ENCODE peak calls at places on chromosome 10, in ten cellular contexts. D is effector CD8-positive, alpha-beta T cell; P is H4; Z is Caki2; B is activated CD8-positive, alpha-beta memory T cell treated with anti-CD3 and anti-CD28 coated beads for 48 hours; O is EH; Q is iPS DF 6.9; M is nucleus accumbens; H is choroid plexus epithelial cell; V is SIG-M5. J is an unnamed sample.

GRCh38 chr10:131675104-131675503 is 225.7 kb upstream of the PPP2R2D start:
- DNase-seq in D (no peak), P (no peak), Z (no peak), B (no peak), O (no peak), Q (no peak), M (no peak), H (no peak), V (no peak), J (no peak)

GRCh38 chr10:58070964-58071363 is 196.7 kb downstream of the IPMK start:
- DNase-seq in D (no peak), P (no peak), Z (no peak), B (no peak), O (no peak), Q (no peak), M (no peak), H (no peak), V (no peak), J (no peak)

GRCh38 chr10:68565658-68566057 is 5.5 kb downstream of the TET1 start:
- DNase-seq in D (no peak), P (no peak), Z (no peak), B (no peak), O (no peak), Q (no peak), M (no peak), H (no peak), V (no peak), J (no peak)

GRCh38 chr10:80485410-80486135 is 31.5 kb downstream of the TSPAN14 start:
- DNase-seq in D (no peak), P (no peak), Z (no peak), B (no peak), O (no peak), Q (no peak), M (no peak), H (no peak), V (peak; percentile 6), J (no peak)

GRCh38 chr10:47078393-47079163 is 167.3 kb downstream of the PTPN20 start:
- DNase-seq in D (no peak), P (no peak), Z (no peak), B (no peak), O (no peak), Q (no peak), M (no peak), H (no peak), V (no peak), J (peak; percentile 24)

GRCh38 chr10:89250814-89251416 is 660 bp downstream of the LIPA start:
- DNase-seq in D (no peak), P (no peak), Z (no peak), B (no peak), O (no peak), Q (no peak), M (no peak), H (no peak), V (no peak), J (no peak)

GRCh38 chr10:110500515-110500905 is 2.8 kb downstream of the DUSP5 start:
- DNase-seq in D (no peak), P (no peak), Z (peak; percentile 48), B (no peak), O (peak; percentile 89), Q (no peak), M (no peak), H (peak; percentile 71), V (no peak), J (no peak)

GRCh38 chr10:132539431-132539839 is 1.8 kb downstream of the INPP5A start:
- DNase-seq in D (peak; percentile 21), P (no peak), Z (no peak), B (no peak), O (peak; percentile 34), Q (no peak), M (no peak), H (no peak), V (no peak), J (no peak)

GRCh38 chr10:133272301-133272963 is 4.2 kb downstream of the ADAM8 start:
- DNase-seq in D (no peak), P (no peak), Z (no peak), B (no peak), O (no peak), Q (no peak), M (no peak), H (no peak), V (no peak), J (no peak)

GRCh38 chr10:13681528-13681927 is 94.8 kb downstream of the PRPF18 start:
- DNase-seq in D (no peak), P (no peak), Z (no peak), B (no peak), O (no peak), Q (no peak), M (no peak), H (no peak), V (no peak), J (no peak)

J was measured in endodermal cell.